ENCODE peak calls at places on chromosomes 5 and 9, in eight cellular contexts. R is MM.1S, B is PC-3, S is GM23338, G is hepatocyte, Z is neural progenitor cell, U is HCT116, O is OCI-LY7. T is an unnamed sample.
A peak's percentile ranks its signal among the peaks of the same experiment; 100 is the strongest.

GRCh38 chr9:138098116-138098907 is 220.7 kb downstream of the CACNA1B start:
- DNase-seq in R (no peak), B (no peak), S (no peak), G (no peak), Z (no peak), U (no peak), O (no peak), T (no peak)

GRCh38 chr9:34140853-34141252 is 14.4 kb upstream of the DCAF12 start:
- DNase-seq in R (no peak), B (no peak), S (no peak), G (no peak), Z (no peak), U (no peak), O (no peak), T (no peak)

GRCh38 chr9:127049044-127049443 is 73.4 kb downstream of the ANGPTL2 start:
- DNase-seq in R (peak; percentile 69), B (peak; percentile 92), S (no peak), G (peak; percentile 37), Z (no peak), U (no peak), O (no peak), T (peak; percentile 94)

GRCh38 chr5:106380736-106381135 is 1290.0 kb downstream of the EFNA5 start:
- DNase-seq in R (no peak), B (peak; percentile 46), S (no peak), G (no peak), Z (no peak), U (no peak), O (no peak), T (peak; percentile 25)

GRCh38 chr9:133135193-133135745 is 14.2 kb upstream of the RALGDS start:
- DNase-seq in R (no peak), B (peak; percentile 97), S (no peak), G (no peak), Z (no peak), U (peak; percentile 90), O (no peak), T (peak; percentile 98)

GRCh38 chr5:86557920-86558319 is 59.8 kb upstream of the COX7C start:
- DNase-seq in R (peak; percentile 21), B (no peak), S (no peak), G (no peak), Z (no peak), U (no peak), O (no peak), T (no peak)

GRCh38 chr5:170614071-170614490 is 110.3 kb downstream of the KCNIP1 start:
- DNase-seq in R (no peak), B (no peak), S (no peak), G (no peak), Z (no peak), U (no peak), O (no peak), T (no peak)

GRCh38 chr9:2291980-2292704 is 277.0 kb downstream of the SMARCA2 start:
- DNase-seq in R (no peak), B (peak; percentile 55), S (no peak), G (peak; percentile 35), Z (no peak), U (no peak), O (no peak), T (peak; percentile 54)

GRCh38 chr5:72179816-72180440 is 72.7 kb downstream of the MAP1B start:
- DNase-seq in R (no peak), B (peak; percentile 19), S (no peak), G (no peak), Z (no peak), U (no peak), O (no peak), T (peak; percentile 66)

GRCh38 chr5:10475931-10476687 is 34.4 kb downstream of the ROPN1L start:
- DNase-seq in R (no peak), B (no peak), S (no peak), G (no peak), Z (no peak), U (no peak), O (no peak), T (no peak)

GRCh38 chr9:128862401-128862851 is 19.3 kb downstream of the KYAT1 start:
- DNase-seq in R (no peak), B (no peak), S (no peak), G (no peak), Z (no peak), U (no peak), O (no peak), T (no peak)

GRCh38 chr5:53983568-53984465 is 326.6 kb downstream of the ARL15 start:
- DNase-seq in R (no peak), B (peak; percentile 73), S (no peak), G (no peak), Z (no peak), U (no peak), O (no peak), T (peak; percentile 76)

GRCh38 chr5:151150484-151151262 is 6.9 kb downstream of the ANXA6 start:
- DNase-seq in R (peak; percentile 80), B (no peak), S (no peak), G (peak; percentile 83), Z (peak; percentile 33), U (no peak), O (peak; percentile 81), T (peak; percentile 63)

GRCh38 chr5:179275941-179276837 is 69.1 kb downstream of the ADAMTS2 start:
- DNase-seq in R (no peak), B (no peak), S (no peak), G (peak; percentile 74), Z (no peak), U (no peak), O (no peak), T (peak; percentile 99)

GRCh38 chr5:112960861-112961504 is 15.6 kb upstream of the DCP2 start:
- DNase-seq in R (no peak), B (no peak), S (no peak), G (no peak), Z (no peak), U (no peak), O (no peak), T (no peak)

GRCh38 chr5:78109891-78110324 is 184.6 kb downstream of the AP3B1 start:
- DNase-seq in R (no peak), B (no peak), S (no peak), G (no peak), Z (no peak), U (no peak), O (peak; percentile 59), T (no peak)

GRCh38 chr9:95772320-95773060 is 103.0 kb upstream of the ERCC6L2 start:
- DNase-seq in R (no peak), B (peak; percentile 17), S (peak; percentile 72), G (peak; percentile 83), Z (peak; percentile 91), U (no peak), O (no peak), T (peak; percentile 65)

GRCh38 chr9:107888773-107889227 is 399.2 kb upstream of the KLF4 start:
- DNase-seq in R (no peak), B (no peak), S (no peak), G (no peak), Z (no peak), U (no peak), O (no peak), T (peak; percentile 62)

GRCh38 chr5:101977729-101978345 is 318.2 kb downstream of the SLCO4C1 start:
- DNase-seq in R (peak; percentile 71), B (peak; percentile 75), S (peak; percentile 85), G (peak; percentile 78), Z (peak; percentile 81), U (peak; percentile 54), O (peak; percentile 50), T (peak; percentile 60)

GRCh38 chr9:18673179-18673578 is 199.2 kb downstream of the ADAMTSL1 start:
- DNase-seq in R (no peak), B (peak; percentile 16), S (no peak), G (no peak), Z (no peak), U (no peak), O (no peak), T (no peak)

GRCh38 chr5:39138892-39139291 is 64.7 kb upstream of the RICTOR start:
- DNase-seq in R (no peak), B (peak; percentile 97), S (no peak), G (no peak), Z (no peak), U (no peak), O (no peak), T (peak; percentile 91)

DNA sequence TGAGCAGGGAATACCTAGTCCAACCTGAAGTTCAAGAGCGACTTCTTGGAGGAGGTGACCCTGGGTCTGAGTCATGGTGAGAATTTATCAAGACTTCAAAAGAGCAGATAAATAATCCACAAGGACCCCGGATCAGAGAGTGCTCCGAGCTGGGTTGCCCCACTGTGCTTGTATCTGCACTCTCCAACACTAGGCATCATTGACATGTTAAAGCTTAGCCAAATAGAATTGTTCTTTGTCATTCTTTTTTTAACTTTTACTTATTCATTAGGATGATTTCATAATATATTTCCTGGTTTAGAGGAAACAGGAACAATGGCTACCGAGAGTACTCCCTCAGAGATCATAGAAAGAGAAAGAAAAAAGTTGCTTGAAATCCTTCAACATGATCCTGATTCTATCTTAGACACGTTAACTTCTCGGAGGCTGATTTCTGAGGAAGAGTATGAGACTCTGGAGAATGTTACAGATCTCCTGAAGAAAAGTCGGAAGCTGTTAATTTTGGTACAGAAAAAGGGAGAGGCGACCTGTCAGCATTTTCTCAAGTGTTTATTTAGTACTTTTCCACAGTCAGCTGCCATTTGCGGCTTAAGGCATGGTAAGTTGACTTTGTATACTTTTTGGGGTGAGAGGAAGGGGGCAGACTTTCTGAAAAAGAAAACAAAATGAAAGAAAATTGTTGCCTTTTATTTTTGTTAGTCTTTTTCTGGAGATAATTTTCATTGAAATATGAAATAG is at the start of gene CARD6:
- DNase-seq in R (no peak), B (peak; percentile 35), S (no peak), G (peak; percentile 35), Z (no peak), U (no peak), O (no peak), T (peak; percentile 56)
- H3K4me3 ChIP-seq in R (peak within 1 kb of the TSS; percentile 53), B (peak within 1 kb of the TSS; percentile 58), S (peak within 1 kb of the TSS; percentile 29), G (peak within 1 kb of the TSS; percentile 13), Z (no peak within 1 kb of the TSS), U (no peak within 1 kb of the TSS), O (peak within 1 kb of the TSS; percentile 59), T (peak within 1 kb of the TSS; percentile 79)

GRCh38 chr9:116569111-116569510 is 118.0 kb upstream of the TRIM32 start:
- DNase-seq in R (no peak), B (no peak), S (no peak), G (no peak), Z (no peak), U (no peak), O (no peak), T (no peak)
- TF ChIP-seq EZH2phosphoT487 in R (no peak), B (no peak), S (no peak), G (no peak), Z (no peak), U (no peak), O (no peak), T (no peak)

DNA sequence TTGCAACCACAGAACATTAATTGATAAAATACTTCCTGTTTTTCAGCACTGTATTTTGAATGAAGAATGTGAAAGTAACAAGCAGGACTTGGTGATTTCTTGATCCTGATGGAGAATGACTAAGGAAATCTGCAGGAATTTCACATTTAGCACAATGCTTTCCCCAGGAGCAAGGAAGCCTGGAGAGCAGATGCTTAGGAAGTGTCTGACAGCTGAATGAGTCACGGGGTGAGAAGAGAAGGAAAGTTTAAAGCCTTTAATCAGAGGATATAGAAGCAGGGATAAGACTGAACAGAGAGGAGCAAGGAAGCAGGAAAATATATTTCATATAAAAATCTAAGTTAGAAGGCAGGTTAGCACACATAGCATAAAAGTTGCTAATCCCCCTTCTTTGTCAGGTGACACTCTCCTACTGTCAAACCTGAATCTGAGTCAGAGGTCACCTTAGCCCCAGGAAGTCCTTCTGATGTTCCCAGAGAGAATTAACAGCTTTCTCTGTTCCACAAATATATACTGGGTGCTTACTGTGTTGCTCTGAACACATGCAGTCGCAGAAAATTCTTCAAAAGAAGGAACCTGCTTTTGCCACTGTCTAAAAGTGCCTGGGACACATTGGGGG is 59.7 kb downstream of the GNA14 start:
- DNase-seq in R (no peak), B (peak; percentile 88), S (no peak), G (peak; percentile 59), Z (peak; percentile 8), U (no peak), O (no peak), T (peak; percentile 90)
- H3K4me3 ChIP-seq in R (no peak overlapping the region), B (peak overlapping the region; percentile 54), S (no peak overlapping the region), G (no peak overlapping the region), Z (no peak overlapping the region), U (no peak overlapping the region), O (no peak overlapping the region), T (no peak overlapping the region)

GRCh38 chr5:140322751-140323731 is 20.1 kb upstream of the PFDN1 start:
- DNase-seq in R (no peak), B (peak; percentile 93), S (peak; percentile 9), G (peak; percentile 40), Z (peak; percentile 33), U (no peak), O (no peak), T (peak; percentile 95)
- TF ChIP-seq EZH2phosphoT487 in R (no peak), B (no peak), S (no peak), G (no peak), Z (no peak), U (no peak), O (no peak), T (peak; percentile 64)